ENCODE peak calls at places on chromosomes 2 and 18, in four cellular contexts. P is cardiac muscle cell, M is stomach, I is GM13976. K is an unnamed sample.

GRCh38 chr2:240351826-240352426 is 83.5 kb upstream of the GPC1 start:
- DNase-seq in P (no peak), M (no peak), I (no peak), K (no peak)

GRCh38 chr2:48433682-48434081 is 96.3 kb upstream of the STON1 start:
- DNase-seq in P (no peak), M (no peak), I (no peak), K (no peak)

GRCh38 chr18:8381801-8382459 is 227.3 kb upstream of the RAB12 start:
- DNase-seq in P (no peak), M (no peak), I (no peak), K (no peak)

GRCh38 chr2:70901235-70902066 is 34.2 kb upstream of the ATP6V1B1 start:
- DNase-seq in P (no peak), M (no peak), I (peak), K (peak)

GRCh38 chr2:180443896-180444295 is 436.8 kb upstream of the CWC22 start:
- DNase-seq in P (no peak), M (no peak), I (no peak), K (no peak)

GRCh38 chr2:47631840-47632398 is 151.0 kb upstream of the MSH6 start:
- DNase-seq in P (no peak), M (peak), I (no peak), K (no peak)

GRCh38 chr2:100703213-100703612 is 116.7 kb upstream of the NPAS2 start:
- DNase-seq in P (no peak), M (no peak), I (no peak), K (no peak)

GRCh38 chr2:209702775-209703174 is 68.9 kb upstream of the UNC80 start:
- DNase-seq in P (no peak), M (no peak), I (no peak), K (no peak)

GRCh38 chr2:186624276-186624675 is 34.4 kb downstream of the ITGAV start:
- DNase-seq in P (no peak), M (no peak), I (no peak), K (no peak)

GRCh38 chr2:8511868-8512612 is 169.8 kb upstream of the ID2 start:
- DNase-seq in P (no peak), M (no peak), I (no peak), K (no peak)

GRCh38 chr2:231521443-231521842 is 8.8 kb downstream of the NMUR1 start:
- DNase-seq in P (no peak), M (no peak), I (no peak), K (no peak)

GRCh38 chr2:96867756-96868554 is 1.9 kb downstream of the SEMA4C start:
- DNase-seq in P (no peak), M (no peak), I (no peak), K (no peak)

GRCh38 chr2:101124684-101125366 is 26.4 kb downstream of the TBC1D8 start:
- DNase-seq in P (no peak), M (peak), I (no peak), K (no peak)

GRCh38 chr18:78080761-78081160 is 831.1 kb downstream of the GALR1 start:
- DNase-seq in P (no peak), M (no peak), I (no peak), K (no peak)

GRCh38 chr18:36496022-36496421 is 198.5 kb downstream of the FHOD3 start:
- DNase-seq in P (no peak), M (no peak), I (no peak), K (no peak)

DNA sequence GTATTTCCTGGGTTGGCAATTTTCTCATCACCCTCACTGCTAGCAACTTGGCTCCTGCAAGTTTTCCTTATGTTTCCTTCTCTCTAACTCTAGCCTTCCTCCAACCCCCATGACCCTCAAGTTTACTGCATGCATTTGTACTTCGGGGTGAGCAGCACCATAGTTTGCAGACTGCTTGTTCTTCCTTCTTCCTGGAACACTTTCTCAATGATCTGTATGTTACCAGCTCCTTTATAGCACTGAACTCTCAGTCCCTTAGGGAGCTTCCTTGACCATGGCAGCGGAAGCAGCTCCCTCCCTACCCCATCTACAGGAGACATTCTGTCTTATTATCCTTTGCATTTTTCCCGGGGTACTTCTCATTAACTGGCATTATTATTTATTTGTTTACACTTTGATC is 1089.5 kb upstream of the GYPC start:
- DNase-seq in P (no peak), M (no peak), I (no peak), K (no peak)
- TF ChIP-seq CTCF in P (no peak), M (no peak), I (no peak), K (no peak)

DNA sequence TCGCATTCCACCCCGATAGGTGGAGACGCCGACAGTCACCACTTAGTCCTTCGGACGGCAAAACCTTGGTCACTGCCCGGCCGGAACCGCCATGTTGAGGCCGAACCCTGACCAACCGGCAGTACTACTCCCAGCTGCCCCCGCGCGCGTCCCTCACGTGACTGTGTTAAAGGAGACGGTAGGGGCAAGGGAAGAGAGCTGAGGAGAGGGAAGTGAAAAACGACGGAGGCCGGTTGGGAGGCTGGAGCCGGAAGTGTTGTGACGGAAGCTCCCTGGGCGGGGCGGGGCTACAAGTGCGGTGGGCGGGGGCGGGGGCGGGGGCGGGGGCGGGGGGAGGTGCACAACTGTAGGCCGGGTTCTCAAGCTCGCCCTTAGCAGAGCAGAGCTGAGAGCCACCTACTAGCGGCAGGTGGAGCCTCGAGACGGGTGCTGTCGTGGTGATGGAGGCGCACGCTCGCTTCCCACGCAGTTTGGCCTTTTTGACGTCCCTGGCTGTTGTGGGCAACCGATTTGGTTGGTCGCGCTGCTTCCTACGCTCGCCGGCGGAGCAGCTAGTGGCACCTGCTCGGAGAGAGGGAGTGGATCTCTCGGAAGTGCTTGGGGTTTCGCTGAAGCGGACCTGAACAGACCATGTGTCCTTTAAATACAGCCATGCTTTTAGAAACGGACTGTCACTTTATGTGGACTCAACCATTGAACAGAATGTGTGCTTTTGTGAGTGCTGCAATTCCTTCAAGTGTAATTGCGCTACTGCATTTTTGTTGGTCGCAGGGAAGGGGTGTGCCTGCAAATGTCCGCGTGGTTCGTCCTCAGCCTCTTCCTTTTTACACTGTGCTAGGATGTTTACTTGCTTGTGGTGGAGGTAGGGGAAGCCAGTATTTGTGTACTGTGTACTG is at the start of gene TRAPPC8:
- DNase-seq in P (peak), M (peak), I (peak), K (peak)
- TF ChIP-seq CTCF in P (no peak), M (no peak), I (peak), K (no peak)

GRCh38 chr2:153871231-153872221 is at the start of gene GALNT13:
- DNase-seq in P (peak), M (no peak), I (peak), K (peak)
- TF ChIP-seq CTCF in P (no peak), M (no peak), I (no peak), K (no peak)

GRCh38 chr18:59196161-59196560 is 23.8 kb upstream of the GRP start:
- DNase-seq in P (no peak), M (no peak), I (no peak), K (no peak)

GRCh38 chr18:59197636-59198035 is 22.3 kb upstream of the GRP start:
- DNase-seq in P (no peak), M (no peak), I (no peak), K (no peak)

GRCh38 chr18:59202258-59202820 is 17.6 kb upstream of the GRP start:
- DNase-seq in P (no peak), M (no peak), I (no peak), K (no peak)

GRCh38 chr18:59198215-59198614 is 21.7 kb upstream of the GRP start:
- DNase-seq in P (no peak), M (no peak), I (no peak), K (no peak)

DNA sequence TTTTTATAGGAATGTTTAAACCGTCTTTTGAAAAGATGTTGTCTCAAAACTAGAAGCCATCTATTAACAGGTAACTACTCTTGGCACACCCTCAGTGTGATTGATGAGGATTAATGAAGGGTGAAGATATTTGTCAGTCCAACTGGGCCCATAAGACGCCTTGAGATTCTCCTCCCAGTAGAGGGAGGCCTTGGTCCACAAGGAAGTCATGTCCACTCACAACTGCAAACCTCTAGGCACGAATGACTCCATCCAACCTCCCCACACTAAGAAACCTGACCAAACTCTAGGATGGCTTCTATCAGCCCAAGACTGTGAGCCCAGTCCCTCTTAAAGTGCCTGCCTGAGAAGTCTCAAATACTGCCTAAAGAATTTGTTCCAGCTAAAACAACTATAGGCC is 19.2 kb upstream of the GRP start:
- DNase-seq in P (no peak), M (no peak), I (no peak), K (no peak)
- TF ChIP-seq CTCF in P (no peak), M (no peak), I (no peak), K (no peak)

GRCh38 chr2:113716291-113716690 is 40.2 kb downstream of the SLC35F5 start:
- DNase-seq in P (no peak), M (no peak), I (no peak), K (no peak)

GRCh38 chr2:113724010-113724409 is 32.4 kb downstream of the SLC35F5 start:
- DNase-seq in P (no peak), M (no peak), I (no peak), K (no peak)

GRCh38 chr2:113723411-113723810 is 33.0 kb downstream of the SLC35F5 start:
- DNase-seq in P (no peak), M (no peak), I (no peak), K (no peak)

DNA sequence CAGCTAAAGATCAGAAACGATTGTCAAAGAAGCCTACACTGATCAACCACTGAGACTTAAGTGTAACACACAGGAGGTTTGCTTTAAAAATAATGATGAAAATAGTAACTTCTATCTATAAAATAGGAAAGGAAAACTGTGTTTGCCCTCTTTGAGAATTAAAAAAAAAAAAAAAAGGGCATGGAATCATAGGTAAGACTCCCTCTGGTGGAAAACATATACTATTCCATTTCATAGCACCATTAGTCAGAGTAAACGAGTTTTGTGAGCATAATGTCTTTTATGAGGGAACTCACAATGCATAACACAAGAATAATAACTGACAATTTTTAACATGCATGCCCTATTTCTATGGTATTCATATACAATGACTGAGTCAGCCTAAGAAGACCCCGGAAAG is 36.3 kb downstream of the SLC35F5 start:
- DNase-seq in P (no peak), M (no peak), I (no peak), K (no peak)
- TF ChIP-seq CTCF in P (peak), M (no peak), I (no peak), K (peak)

GRCh38 chr2:60555066-60555793 is 1.8 kb upstream of the BCL11A start:
- DNase-seq in P (peak), M (peak), I (peak), K (peak)
- TF ChIP-seq CTCF in P (peak), M (no peak), I (peak), K (peak)

GRCh38 chr2:191302459-191303155 is 57.4 kb downstream of the MYO1B start:
- DNase-seq in P (peak), M (no peak), I (peak), K (no peak)
- TF ChIP-seq CTCF in P (peak), M (no peak), I (no peak), K (peak)

K was measured in neural crest cell.